ENCODE peak calls at places on chromosome 17, in nine cellular contexts. R is epithelial cell of esophagus, E is transverse colon, P is body of pancreas, Q is lower leg skin, B is prostate gland, W is psoas muscle, Z is IMR-90, F is adrenal gland. J is an unnamed sample.

GRCh38 chr17:10614536-10615155 is 42.5 kb downstream of the MYH3 start:
- DNase-seq in Z (peak), P (peak), E (peak), F (no peak), W (peak), Q (peak), R (peak), B (peak), J (peak)

GRCh38 chr17:14302421-14303099 is 1.7 kb downstream of the HS3ST3B1 start:
- DNase-seq in P (peak), R (peak), W (peak), B (peak), E (peak), Z (peak), F (peak), Q (peak), J (peak)

GRCh38 chr17:28760561-28760960 is 16.8 kb downstream of the TRAF4 start:
- DNase-seq in Q (no peak), W (no peak), Z (no peak), P (no peak), E (no peak), R (no peak), F (no peak), B (no peak), J (no peak)

GRCh38 chr17:28225872-28226271 is 93.1 kb upstream of the TMEM97 start:
- DNase-seq in B (no peak), W (no peak), R (no peak), P (no peak), E (no peak), F (peak), Q (peak), Z (no peak), J (no peak)

GRCh38 chr17:46732754-46733398 is 85.6 kb downstream of the WNT3 start:
- DNase-seq in F (no peak), Q (no peak), P (no peak), R (no peak), Z (no peak), W (no peak), B (no peak), E (no peak), J (no peak)

GRCh38 chr17:142876-143784 is 5.8 kb downstream of the SCGB1C2 start:
- DNase-seq in F (peak), B (no peak), P (no peak), R (no peak), W (peak), Z (no peak), E (no peak), Q (peak), J (no peak)

GRCh38 chr17:7557825-7558543 is 566 bp upstream of the TNFSF13 start:
- DNase-seq in W (peak), Z (peak), F (peak), Q (peak), B (peak), R (peak), E (peak), P (peak), J (peak)

GRCh38 chr17:57788710-57789109 is 43.6 kb upstream of the CCDC182 start:
- DNase-seq in R (no peak), E (no peak), B (no peak), Q (no peak), W (no peak), Z (no peak), P (no peak), F (no peak), J (no peak)

GRCh38 chr17:5592382-5592781 is 8.1 kb upstream of the NLRP1 start:
- DNase-seq in R (peak), Z (peak), E (no peak), P (no peak), F (no peak), W (no peak), Q (no peak), B (no peak), J (peak)

GRCh38 chr17:17789828-17790672 is 46.7 kb downstream of the SREBF1 start:
- DNase-seq in B (no peak), Q (no peak), E (no peak), Z (no peak), P (no peak), R (no peak), W (no peak), F (no peak), J (no peak)

GRCh38 chr17:16301963-16302855 is 51.1 kb downstream of the CENPV start:
- DNase-seq in W (no peak), Q (no peak), E (no peak), B (no peak), P (no peak), F (no peak), Z (peak), R (peak), J (peak)

GRCh38 chr17:7394452-7395191 is at the start of gene PLSCR3:
- DNase-seq in P (peak), B (peak), Z (peak), R (peak), W (peak), Q (peak), F (peak), E (peak), J (peak)

GRCh38 chr17:42019509-42020404 is at the start of gene NKIRAS2:
- DNase-seq in R (peak), Q (peak), B (peak), W (peak), E (peak), P (peak), Z (peak), F (peak), J (peak)

GRCh38 chr17:16378631-16379282 is 2.1 kb upstream of the UBB start:
- DNase-seq in W (no peak), P (peak), B (peak), Z (no peak), R (peak), F (no peak), Q (no peak), E (peak), J (no peak)

GRCh38 chr17:13002761-13003453 is 14.9 kb downstream of the ELAC2 start:
- DNase-seq in E (peak), F (peak), Q (peak), P (peak), Z (peak), W (peak), B (peak), R (peak), J (peak)

GRCh38 chr17:32497431-32498205 is 10.8 kb downstream of the CDK5R1 start:
- DNase-seq in R (peak), F (no peak), Z (no peak), Q (peak), E (no peak), P (no peak), W (no peak), B (no peak), J (peak)
- TF ChIP-seq CTCF in R (peak), F (no peak), Z (no peak), Q (no peak), E (no peak), P (no peak), W (peak), B (no peak), J (no peak)

GRCh38 chr17:63830278-63830677 is 2.8 kb upstream of the FTSJ3 start:
- DNase-seq in Q (no peak), P (no peak), Z (no peak), B (no peak), R (no peak), F (no peak), E (no peak), W (no peak), J (no peak)
- H3K4me3 ChIP-seq in Q (no peak), P (no peak), Z (no peak), B (no peak), R (no peak), F (no peak), E (no peak), W (no peak), J (no peak)

GRCh38 chr17:47844814-47845453 is 3.9 kb upstream of the SCRN2 start:
- DNase-seq in P (no peak), E (no peak), W (no peak), Z (peak), R (no peak), F (no peak), Q (no peak), B (no peak), J (peak)

GRCh38 chr17:47848198-47848513 is 2.8 kb downstream of the SP6 start:
- DNase-seq in R (no peak), W (no peak), P (no peak), F (no peak), Q (no peak), E (no peak), B (no peak), Z (no peak), J (no peak)

GRCh38 chr17:47846741-47847340 is 4.1 kb downstream of the SP6 start:
- DNase-seq in B (no peak), W (no peak), E (no peak), Z (no peak), Q (no peak), R (peak), P (no peak), F (no peak), J (no peak)

GRCh38 chr17:47850373-47850691 is 631 bp downstream of the SP6 start:
- DNase-seq in E (no peak), B (no peak), P (no peak), W (no peak), Q (no peak), F (no peak), Z (no peak), R (no peak), J (no peak)

DNA sequence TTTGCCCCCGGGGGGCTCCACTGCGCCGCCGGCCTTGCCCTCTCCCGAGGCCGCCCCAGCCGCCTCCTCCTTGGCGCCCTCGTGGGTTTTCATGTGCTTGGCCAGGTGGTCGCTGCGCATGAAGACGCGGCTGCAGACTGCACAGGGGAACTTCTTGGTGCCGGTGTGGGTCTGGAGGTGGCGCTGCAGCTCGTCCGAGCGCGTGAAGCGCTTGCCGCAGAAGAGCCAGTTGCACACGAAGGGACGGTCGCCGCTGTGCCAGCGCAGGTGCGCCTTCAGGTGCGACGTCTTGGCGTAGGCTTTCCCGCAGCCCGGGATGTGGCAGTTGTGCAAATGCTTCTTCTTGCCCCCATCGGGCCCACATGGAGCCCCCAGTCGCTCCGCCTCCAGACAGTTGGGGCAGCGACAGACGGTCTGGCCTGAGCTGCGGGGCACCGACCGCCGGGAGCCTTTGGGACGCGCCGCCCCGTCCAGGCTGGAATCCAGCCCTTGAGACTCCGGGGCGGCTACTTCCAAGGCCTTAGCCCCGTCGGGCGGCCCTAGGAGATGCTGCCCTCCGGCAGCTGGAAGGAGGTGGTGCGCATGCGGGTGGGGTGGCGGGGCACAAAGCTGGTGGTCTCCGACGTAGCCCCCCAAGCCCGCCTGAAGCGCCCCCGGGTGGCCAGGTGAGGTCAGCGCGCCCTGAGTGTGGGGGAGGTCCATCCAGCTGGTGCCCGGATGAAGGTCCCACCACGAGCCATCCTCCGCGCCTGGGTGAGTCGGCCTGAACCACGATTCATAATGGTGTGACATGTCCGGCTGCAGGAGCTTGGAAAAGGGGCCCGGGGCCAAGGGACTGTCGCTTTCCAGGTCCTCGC is 3.4 kb downstream of the SP6 start:
- DNase-seq in Q (no peak), E (no peak), Z (no peak), W (no peak), R (peak), B (no peak), P (peak), F (no peak), J (peak)
- TF ChIP-seq CTCF in Q (no peak), E (no peak), Z (peak), W (peak), R (peak), B (no peak), P (peak), F (no peak), J (peak)

GRCh38 chr17:75764711-75765421 is at the start of gene GALK1:
- DNase-seq in Q (peak), F (peak), R (peak), W (peak), Z (peak), P (peak), E (peak), B (peak), J (peak)
- H3K4me3 ChIP-seq in Q (peak), F (peak), R (peak), W (peak), Z (peak), P (peak), E (peak), B (peak), J (peak)

GRCh38 chr17:82013341-82013740 is 9.3 kb downstream of the CENPX start:
- DNase-seq in R (peak), Z (peak), P (no peak), W (no peak), E (no peak), Q (no peak), F (no peak), B (no peak), J (no peak)
- TF ChIP-seq CTCF in R (no peak), Z (no peak), P (no peak), W (no peak), E (no peak), Q (no peak), F (no peak), B (no peak), J (no peak)

GRCh38 chr17:21513012-21513570 is 136.9 kb downstream of the KCNJ12 start:
- DNase-seq in Q (peak), F (peak), B (peak), Z (peak), R (peak), W (peak), P (peak), E (peak), J (peak)

GRCh38 chr17:21505819-21506815 is 130.0 kb downstream of the KCNJ12 start:
- DNase-seq in Z (no peak), R (no peak), Q (peak), F (no peak), W (no peak), B (no peak), E (no peak), P (no peak), J (no peak)

GRCh38 chr17:21512307-21513011 is 136.3 kb downstream of the KCNJ12 start:
- DNase-seq in P (no peak), Z (no peak), B (no peak), W (no peak), E (no peak), R (no peak), Q (peak), F (no peak), J (no peak)

GRCh38 chr17:21511368-21512195 is 135.4 kb downstream of the KCNJ12 start:
- DNase-seq in R (peak), P (peak), E (peak), W (peak), Z (peak), Q (peak), F (peak), B (peak), J (peak)

DNA sequence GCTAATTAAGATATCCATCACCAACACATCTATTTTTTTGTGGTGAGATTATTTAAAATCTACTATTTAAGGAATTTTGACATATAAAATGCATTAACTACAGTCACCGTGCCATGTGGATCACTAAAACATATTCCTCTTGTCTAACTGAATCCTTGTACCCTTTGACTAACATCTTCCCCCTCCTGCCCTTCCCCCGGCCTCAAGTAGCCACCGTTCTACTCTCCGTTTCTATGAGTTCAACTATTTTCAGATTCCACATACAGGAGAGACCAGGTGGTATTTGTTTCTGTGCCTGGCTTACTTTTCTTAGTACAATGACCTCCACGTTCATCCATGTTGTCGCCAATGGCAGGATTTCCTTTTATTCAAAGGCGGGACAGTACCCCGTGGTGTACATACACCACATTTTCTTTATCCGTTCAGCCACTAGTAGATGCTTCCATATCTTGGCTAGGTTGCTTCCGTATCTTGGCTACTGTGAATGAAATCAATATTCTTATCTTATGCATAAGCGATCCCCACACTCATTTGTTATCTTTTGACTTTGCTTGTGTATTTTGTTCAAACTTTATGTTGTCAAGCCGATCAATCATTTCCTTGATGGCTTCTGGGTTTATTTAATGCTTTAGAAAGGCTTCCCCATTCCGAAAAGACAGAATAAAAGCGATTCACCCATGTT is 134.7 kb downstream of the KCNJ12 start:
- DNase-seq in Q (peak), F (no peak), R (no peak), P (no peak), E (no peak), Z (no peak), W (no peak), B (no peak), J (no peak)
- H3K4me3 ChIP-seq in Q (peak), F (no peak), R (peak), P (no peak), E (peak), Z (peak), W (peak), B (peak), J (peak)

GRCh38 chr17:50355336-50355700 is 9.4 kb downstream of the XYLT2 start:
- DNase-seq in E (no peak), Q (no peak), P (no peak), B (no peak), W (no peak), F (peak), Z (no peak), R (no peak), J (no peak)
- TF ChIP-seq CTCF in E (no peak), Q (no peak), P (no peak), B (no peak), W (no peak), F (no peak), Z (no peak), R (no peak), J (no peak)

J was measured in fibroblast of mammary gland.